ENCODE peak calls at places on chromosomes 4 and X, in seven cellular contexts. Z, G, I, Q, X, B and C are unnamed samples.

GRCh38 chrX:124895947-124896346 is 423.7 kb upstream of the TEX13C start:
- DNase-seq in Z (no peak), G (no peak), I (no peak), Q (no peak), X (no peak), B (no peak), C (peak)

GRCh38 chr4:166277851-166278250 is 404.8 kb downstream of the TLL1 start:
- DNase-seq in Z (no peak), G (no peak), I (no peak), Q (no peak), X (no peak), B (no peak), C (no peak)

GRCh38 chr4:44487341-44487740 is 38.7 kb upstream of the KCTD8 start:
- DNase-seq in Z (no peak), G (no peak), I (no peak), Q (no peak), X (no peak), B (no peak), C (no peak)

GRCh38 chrX:39903343-39903742 is 194.4 kb downstream of the BCOR start:
- DNase-seq in Z (no peak), G (no peak), I (no peak), Q (no peak), X (no peak), B (no peak), C (no peak)

GRCh38 chr4:87410157-87410556 is 12.2 kb upstream of the NUDT9 start:
- DNase-seq in Z (no peak), G (no peak), I (no peak), Q (no peak), X (peak), B (no peak), C (no peak)

GRCh38 chrX:20567108-20567507 is 300.4 kb upstream of the RPS6KA3 start:
- DNase-seq in Z (no peak), G (no peak), I (no peak), Q (no peak), X (no peak), B (no peak), C (no peak)

GRCh38 chr4:38565271-38566199 is 98.5 kb upstream of the KLF3 start:
- DNase-seq in Z (no peak), G (peak), I (no peak), Q (no peak), X (no peak), B (no peak), C (peak)

GRCh38 chrX:18146009-18146408 is 74.7 kb downstream of the BEND2 start:
- DNase-seq in Z (no peak), G (no peak), I (no peak), Q (no peak), X (no peak), B (no peak), C (no peak)

GRCh38 chr4:119209077-119209476 is 3.4 kb upstream of the USP53 start:
- DNase-seq in Z (no peak), G (peak), I (peak), Q (no peak), X (peak), B (no peak), C (no peak)

GRCh38 chr4:83150563-83151330 is 36.2 kb upstream of the PLAC8 start:
- DNase-seq in Z (no peak), G (no peak), I (no peak), Q (no peak), X (peak), B (no peak), C (no peak)
- TF ChIP-seq JUND in Z (peak), G (no peak), I (no peak), Q (no peak), X (no peak), B (no peak), C (no peak)

GRCh38 chr4:5635826-5636196 is 72.5 kb downstream of the EVC2 start:
- DNase-seq in Z (no peak), G (no peak), I (no peak), Q (no peak), X (no peak), B (no peak), C (no peak)
- TF ChIP-seq JUND in Z (no peak), G (no peak), I (no peak), Q (no peak), X (no peak), B (no peak), C (no peak)

DNA sequence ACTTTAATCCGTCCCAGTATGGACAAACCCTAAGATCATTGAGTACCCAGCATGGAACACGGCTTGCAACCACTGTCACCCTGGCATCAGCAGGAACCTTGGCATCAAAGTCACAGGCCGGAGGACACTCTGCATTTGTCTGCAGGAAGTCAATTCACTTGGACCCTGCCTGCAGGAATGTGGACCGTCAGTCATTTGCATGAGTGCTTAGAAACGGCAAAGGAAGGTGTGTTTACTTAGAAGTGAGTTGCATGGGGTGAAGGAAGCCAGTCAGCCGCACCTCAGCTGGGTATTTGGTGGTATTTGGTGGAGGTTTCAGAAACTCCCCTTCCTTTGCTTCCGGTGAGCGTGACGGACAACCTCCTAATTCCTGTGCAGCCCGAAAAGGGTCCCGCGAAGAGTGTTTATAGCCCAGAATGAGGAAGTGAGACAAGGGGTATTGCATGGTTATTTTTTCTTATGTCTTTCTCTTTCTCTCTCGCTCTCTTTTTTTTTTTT is 15.5 kb downstream of the P2RY8 start:
- DNase-seq in Z (no peak), G (no peak), I (no peak), Q (peak), X (peak), B (peak), C (peak)
- TF ChIP-seq JUND in Z (no peak), G (no peak), I (no peak), Q (no peak), X (no peak), B (no peak), C (no peak)

DNA sequence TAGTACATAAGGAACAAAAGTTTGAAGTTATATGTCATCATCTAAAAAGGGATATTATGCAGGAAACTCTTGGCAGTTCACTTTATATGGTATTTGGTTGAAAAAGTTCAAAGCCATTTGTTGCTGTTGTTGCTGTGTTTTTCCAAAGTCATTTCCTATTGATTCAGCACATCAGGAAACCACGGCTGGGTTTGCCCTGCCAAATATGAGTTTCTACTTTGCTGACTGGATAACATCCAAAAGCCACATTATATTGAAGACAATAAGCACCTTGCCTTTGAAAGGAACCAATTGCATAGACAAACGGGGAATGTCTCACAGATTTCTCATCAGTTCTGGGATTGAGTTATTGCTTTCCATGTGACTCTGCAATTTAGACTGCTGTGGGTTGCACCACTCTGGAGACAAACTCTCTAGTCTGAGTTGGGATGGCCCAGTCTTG is 206.1 kb downstream of the SLC39A8 start:
- DNase-seq in Z (no peak), G (no peak), I (peak), Q (no peak), X (no peak), B (no peak), C (no peak)
- TF ChIP-seq JUND in Z (peak), G (no peak), I (peak), Q (no peak), X (no peak), B (no peak), C (no peak)

GRCh38 chr4:8585186-8585585 is 5.0 kb downstream of the GPR78 start:
- DNase-seq in Z (no peak), G (no peak), I (no peak), Q (no peak), X (no peak), B (no peak), C (peak)
- TF ChIP-seq JUND in Z (no peak), G (no peak), I (no peak), Q (no peak), X (no peak), B (no peak), C (no peak)

GRCh38 chr4:51923343-51923742 is 80.4 kb downstream of the DCUN1D4 start:
- DNase-seq in Z (no peak), G (no peak), I (no peak), Q (no peak), X (peak), B (no peak), C (no peak)
- TF ChIP-seq JUND in Z (no peak), G (no peak), I (no peak), Q (no peak), X (no peak), B (no peak), C (no peak)

DNA sequence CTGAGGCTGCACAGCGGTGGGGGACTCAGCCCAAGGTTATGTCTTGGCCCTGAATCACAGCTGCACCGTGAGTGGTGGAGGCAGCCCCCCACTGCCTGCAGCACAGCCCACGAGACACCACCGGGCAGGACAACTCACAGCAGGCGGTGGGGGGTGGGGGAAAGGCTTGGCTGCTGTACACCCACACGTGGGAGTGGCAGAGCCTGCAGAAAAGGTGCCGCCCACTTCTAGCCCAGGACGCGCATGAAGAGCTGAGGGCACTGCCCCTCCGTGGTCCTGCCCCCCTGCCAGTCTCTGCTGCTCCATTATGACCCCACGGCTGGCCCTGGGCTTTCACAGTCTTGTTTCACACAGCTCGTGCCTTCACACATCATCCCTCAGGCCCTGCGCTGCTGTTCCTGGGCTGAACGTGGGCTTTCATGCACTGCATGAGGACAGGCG is 40.8 kb downstream of the FGFRL1 start:
- DNase-seq in Z (peak), G (no peak), I (no peak), Q (no peak), X (no peak), B (no peak), C (no peak)
- TF ChIP-seq JUND in Z (no peak), G (no peak), I (no peak), Q (no peak), X (no peak), B (no peak), C (no peak)